ENCODE peak calls at places on chromosomes 5 and 9, in five cellular contexts. C, H, T, O and W are unnamed samples.

GRCh38 chr5:135398160-135398854 is 724 bp downstream of the MACROH2A1 start:
- DNase-seq in C (peak), T (peak), O (peak), H (peak), W (peak)

GRCh38 chr9:84750152-84750865 is 80.8 kb downstream of the NTRK2 start:
- DNase-seq in O (peak), T (no peak), H (no peak), C (no peak), W (no peak)

GRCh38 chr5:178123987-178124925 is 6.6 kb upstream of the RMND5B start:
- DNase-seq in T (no peak), C (peak), H (no peak), O (peak), W (no peak)

GRCh38 chr9:87678650-87679355 is 47.1 kb upstream of the CTSL start:
- DNase-seq in H (peak), O (peak), C (peak), T (no peak), W (no peak)

GRCh38 chr9:110571801-110572490 is 7.6 kb downstream of the SVEP1 start:
- DNase-seq in O (no peak), H (no peak), T (no peak), C (no peak), W (no peak)

GRCh38 chr9:128828719-128829452 is 708 bp downstream of the SPOUT1 start:
- DNase-seq in H (no peak), T (no peak), C (no peak), O (no peak), W (peak)

GRCh38 chr9:137955224-137955570 is 77.6 kb downstream of the CACNA1B start:
- DNase-seq in T (no peak), C (no peak), O (no peak), H (no peak), W (no peak)

GRCh38 chr9:84699897-84700395 is 30.4 kb downstream of the NTRK2 start:
- DNase-seq in O (no peak), T (no peak), H (no peak), C (no peak), W (no peak)

GRCh38 chr5:123906698-123907295 is 394.8 kb downstream of the CSNK1G3 start:
- DNase-seq in C (no peak), O (no peak), H (no peak), T (no peak), W (no peak)

GRCh38 chr5:155092318-155092717 is 78.8 kb downstream of the KIF4B start:
- DNase-seq in T (no peak), H (no peak), C (no peak), O (no peak), W (no peak)

GRCh38 chr9:134626576-134627416 is 14.8 kb upstream of the COL5A1 start:
- DNase-seq in T (no peak), H (no peak), C (peak), O (no peak), W (no peak)

GRCh38 chr9:14710804-14711203 is 11.7 kb downstream of the CER1 start:
- DNase-seq in C (no peak), T (no peak), H (no peak), O (no peak), W (no peak)

GRCh38 chr5:106019271-106019670 is 1651.5 kb downstream of the EFNA5 start:
- DNase-seq in C (no peak), O (no peak), T (no peak), H (no peak), W (no peak)

GRCh38 chr5:93164690-93165089 is 416.3 kb downstream of the NR2F1-AS1 start:
- DNase-seq in T (no peak), O (peak), C (peak), H (peak), W (no peak)

GRCh38 chr5:112604741-112605390 is 132.8 kb upstream of the APC start:
- DNase-seq in O (no peak), T (no peak), C (no peak), H (peak), W (no peak)

GRCh38 chr9:82606761-82607382 is 456.1 kb downstream of the RASEF start:
- DNase-seq in T (no peak), H (peak), C (peak), O (peak), W (no peak)

GRCh38 chr5:74408150-74409043 is 232.1 kb downstream of the ENC1 start:
- DNase-seq in T (no peak), H (peak), O (no peak), C (no peak), W (no peak)

GRCh38 chr9:136531904-136532798 is 13.7 kb downstream of the NOTCH1 start:
- DNase-seq in T (no peak), O (no peak), H (no peak), C (no peak), W (no peak)
- TF ChIP-seq POLR2A in T (no peak), O (no peak), H (no peak), C (no peak), W (no peak)

DNA sequence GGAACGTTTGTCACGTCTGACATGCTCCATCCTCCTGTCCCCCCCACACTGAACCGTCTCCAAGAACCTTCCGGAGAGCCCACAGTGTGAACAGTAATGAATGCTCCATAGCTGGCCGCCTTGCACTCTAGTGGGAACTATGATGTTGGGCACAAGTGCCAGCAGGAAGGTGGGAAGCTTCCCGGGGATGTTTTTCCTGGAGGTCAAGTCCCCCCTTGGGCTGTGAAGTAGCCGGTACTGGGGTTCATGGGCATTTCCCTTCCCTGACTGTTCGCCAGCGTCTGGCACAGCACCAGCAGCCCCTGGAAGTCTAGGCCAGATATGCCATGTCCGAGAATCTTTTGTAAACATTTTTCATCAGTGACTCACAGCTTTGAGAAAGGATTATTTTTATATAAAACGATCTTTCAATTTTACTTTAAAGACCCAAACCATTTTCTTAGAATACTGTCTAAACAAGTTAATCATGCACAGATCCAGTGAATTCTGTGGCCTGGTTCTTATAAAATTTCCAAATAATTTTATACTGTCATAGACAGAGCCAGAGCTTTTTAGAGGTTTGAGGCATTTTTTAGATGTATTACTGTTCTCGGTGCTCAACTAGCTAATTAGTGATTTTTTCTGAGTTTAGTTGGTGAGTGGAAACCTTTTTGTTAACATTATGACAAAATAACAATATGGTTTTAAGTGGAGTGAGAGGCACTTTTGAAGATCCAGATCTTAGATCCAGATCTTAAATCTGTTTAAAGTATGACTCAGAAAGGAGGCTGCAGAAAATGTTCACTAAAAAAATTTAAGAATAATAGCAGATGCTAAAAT is 11.6 kb downstream of the ABL1 start:
- DNase-seq in C (peak), T (no peak), O (peak), H (peak), W (no peak)
- TF ChIP-seq POLR2A in C (no peak), T (no peak), O (no peak), H (no peak), W (no peak)

DNA sequence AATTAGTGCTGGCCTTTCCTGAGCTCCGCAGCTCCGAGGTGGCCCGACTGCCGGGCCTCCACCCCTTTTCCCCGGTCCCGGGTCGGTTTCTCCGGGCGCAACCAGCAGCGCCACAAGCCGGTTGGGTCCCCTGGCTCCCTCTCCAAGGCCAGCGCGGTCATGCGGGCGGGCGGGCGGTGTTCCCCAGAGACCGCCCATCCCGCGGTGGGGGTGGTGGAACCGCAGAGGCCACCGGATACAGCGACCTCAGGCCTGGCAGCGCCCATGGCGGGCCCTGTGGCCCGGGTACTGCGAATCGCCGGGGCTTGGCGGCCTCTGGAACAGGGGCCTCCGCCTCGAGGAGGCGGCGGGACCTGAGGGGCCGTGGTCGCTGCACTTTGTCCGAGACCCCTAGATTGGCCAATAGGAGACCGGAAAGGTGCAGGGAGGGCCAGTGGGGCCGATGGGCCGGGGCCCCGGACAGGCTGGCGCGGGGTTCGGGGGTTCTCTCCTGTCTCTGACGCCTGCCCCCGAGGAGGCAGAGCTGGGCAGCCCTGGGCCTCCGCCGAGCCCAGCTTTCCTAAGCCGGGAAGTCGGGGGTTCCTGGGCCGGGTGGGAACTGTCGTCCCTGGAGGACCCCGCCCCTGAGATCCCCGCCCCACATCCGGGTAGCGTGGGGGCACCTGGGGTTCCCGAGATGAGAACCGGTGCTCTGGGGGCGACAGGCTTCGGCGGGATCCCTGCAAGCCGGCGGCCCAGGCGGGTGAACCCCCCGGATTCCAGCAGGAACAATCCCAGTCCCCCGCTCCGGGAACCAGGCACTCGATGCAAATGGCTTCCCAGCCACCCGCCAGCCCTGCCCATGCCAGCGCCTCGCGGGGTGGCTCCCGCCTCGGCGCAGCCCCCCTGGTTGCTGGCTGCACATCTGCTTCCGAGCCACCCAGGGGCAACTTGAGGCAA is 293.9 kb downstream of the ZSWIM6 start:
- DNase-seq in T (peak), H (peak), O (peak), C (peak), W (peak)
- TF ChIP-seq POLR2A in T (no peak), H (peak), O (no peak), C (peak), W (no peak)

DNA sequence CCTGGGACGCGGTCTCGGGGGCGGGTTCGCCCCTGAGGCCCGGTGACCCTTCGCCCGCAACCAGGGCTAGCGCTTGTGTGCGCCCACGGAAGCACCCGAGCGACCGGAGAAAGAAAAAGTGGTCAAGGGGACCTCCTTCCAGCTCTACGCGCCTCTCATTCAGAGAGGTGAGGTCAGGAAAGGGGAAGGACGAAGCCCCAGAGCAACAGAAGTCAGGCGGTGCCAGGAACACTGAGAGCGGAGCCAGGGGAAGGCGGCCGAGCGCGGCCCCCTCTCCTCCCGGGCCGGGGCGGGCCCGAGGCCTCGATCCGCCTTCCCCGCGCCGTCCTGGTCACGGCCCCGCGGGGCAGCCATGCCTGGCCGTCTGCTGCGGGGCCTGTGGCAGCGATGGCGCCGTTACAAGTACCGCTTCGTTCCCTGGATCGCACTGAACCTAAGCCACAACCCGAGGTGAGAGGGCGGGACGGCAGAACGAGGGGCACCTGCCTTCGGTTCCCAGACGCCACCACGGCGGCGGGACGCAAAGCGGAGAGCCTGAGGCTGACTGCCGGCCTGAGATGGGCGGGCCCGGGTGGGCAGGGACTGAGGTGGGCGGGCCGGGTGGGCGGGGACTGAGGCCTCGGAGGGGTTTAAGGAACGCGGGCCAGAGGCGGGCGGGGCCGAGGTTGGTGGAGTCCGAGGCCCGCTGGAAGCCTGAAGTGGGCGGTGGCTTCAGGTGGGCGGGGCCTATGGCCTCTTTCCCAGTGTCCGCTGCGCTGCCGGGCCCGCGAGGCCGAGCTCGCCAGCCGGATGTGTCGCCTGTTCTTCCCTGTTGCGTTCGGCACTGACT is at the start of gene SETD9:
- DNase-seq in T (peak), O (peak), H (peak), C (peak), W (peak)
- TF ChIP-seq POLR2A in T (peak), O (no peak), H (peak), C (peak), W (peak)